ENCODE peak calls at places on chromosomes 7 and 10, in ten cellular contexts. Z is dorsolateral prefrontal cortex, R is HL-60, C is right atrium auricular region, A is brain microvascular endothelial cell, I is testis, V is HCT116, Q is PC-3, P is GM13976, S is astrocyte. W is an unnamed sample.
A peak's percentile ranks its signal among the peaks of the same experiment; 100 is the strongest.

GRCh38 chr7:48617988-48618387 is 306.4 kb upstream of the CDC14C start:
- DNase-seq in Z (no peak), R (no peak), C (no peak), A (no peak), I (no peak), V (no peak), Q (peak; percentile 6), P (no peak), S (no peak), W (no peak)

GRCh38 chr7:28988091-28988490 is 30.0 kb upstream of the TRIL start:
- DNase-seq in Z (no peak), R (no peak), C (no peak), A (no peak), I (no peak), V (no peak), Q (no peak), P (no peak), S (no peak), W (no peak)

GRCh38 chr7:76037310-76037709 is 10.5 kb downstream of the STYXL1 start:
- DNase-seq in Z (no peak), R (no peak), C (no peak), A (peak; percentile 76), I (no peak), V (no peak), Q (peak; percentile 11), P (no peak), S (peak; percentile 52), W (peak; percentile 83)

GRCh38 chr10:75211007-75211735 is 575 bp downstream of the VDAC2 start:
- DNase-seq in Z (no peak), R (peak; percentile 38), C (no peak), A (peak; percentile 39), I (peak; percentile 62), V (no peak), Q (peak; percentile 73), P (peak; percentile 44), S (peak; percentile 60), W (peak; percentile 51)

GRCh38 chr7:134602921-134603394 is 43.7 kb upstream of the BPGM start:
- DNase-seq in Z (no peak), R (peak; percentile 80), C (no peak), A (no peak), I (no peak), V (no peak), Q (no peak), P (no peak), S (peak; percentile 36), W (no peak)

GRCh38 chr10:94274142-94274787 is 88.5 kb downstream of the NOC3L start:
- DNase-seq in Z (no peak), R (no peak), C (peak; percentile 65), A (no peak), I (peak; percentile 54), V (no peak), Q (no peak), P (no peak), S (peak; percentile 33), W (no peak)

GRCh38 chr10:44959243-44960097 is at the start of gene RASSF4:
- DNase-seq in Z (peak; percentile 89), R (peak; percentile 92), C (peak; percentile 93), A (peak; percentile 75), I (peak; percentile 94), V (peak; percentile 52), Q (peak; percentile 91), P (peak; percentile 99), S (peak; percentile 74), W (peak; percentile 66)

GRCh38 chr7:69630292-69630691 is 32.0 kb downstream of the AUTS2 start:
- DNase-seq in Z (no peak), R (no peak), C (no peak), A (peak; percentile 72), I (no peak), V (no peak), Q (no peak), P (no peak), S (peak; percentile 94), W (no peak)

GRCh38 chr10:122553341-122553740 is 7.2 kb upstream of the DMBT1 start:
- DNase-seq in Z (no peak), R (no peak), C (no peak), A (no peak), I (no peak), V (no peak), Q (no peak), P (no peak), S (no peak), W (no peak)

GRCh38 chr10:1299041-1299726 is 243.0 kb downstream of the WDR37 start:
- DNase-seq in Z (no peak), R (no peak), C (peak; percentile 44), A (no peak), I (peak; percentile 9), V (no peak), Q (no peak), P (peak; percentile 62), S (no peak), W (no peak)

GRCh38 chr7:91846436-91846835 is 34.1 kb downstream of the MTERF1 start:
- DNase-seq in Z (no peak), R (no peak), C (no peak), A (no peak), I (no peak), V (no peak), Q (no peak), P (no peak), S (peak; percentile 65), W (peak; percentile 12)

GRCh38 chr10:47335906-47336305 is 12.3 kb upstream of the RBP3 start:
- DNase-seq in Z (peak; percentile 18), R (no peak), C (no peak), A (no peak), I (no peak), V (no peak), Q (no peak), P (no peak), S (no peak), W (no peak)

GRCh38 chr10:122056431-122057094 is 67.6 kb downstream of the TACC2 start:
- DNase-seq in Z (no peak), R (no peak), C (no peak), A (no peak), I (no peak), V (peak; percentile 54), Q (peak; percentile 85), P (no peak), S (no peak), W (no peak)

GRCh38 chr10:91220954-91221696 is 662 bp downstream of the PCGF5 start:
- DNase-seq in Z (no peak), R (peak; percentile 48), C (no peak), A (no peak), I (peak; percentile 32), V (no peak), Q (peak; percentile 7), P (no peak), S (peak; percentile 10), W (no peak)

GRCh38 chr10:110774069-110775021 is 97.4 kb upstream of the PDCD4 start:
- DNase-seq in Z (no peak), R (no peak), C (no peak), A (peak; percentile 89), I (no peak), V (peak; percentile 92), Q (peak; percentile 83), P (peak; percentile 78), S (peak; percentile 84), W (peak; percentile 62)

GRCh38 chr10:43294241-43294658 is 27.4 kb upstream of the RASGEF1A start:
- DNase-seq in Z (no peak), R (no peak), C (no peak), A (no peak), I (no peak), V (no peak), Q (no peak), P (no peak), S (no peak), W (no peak)

GRCh38 chr10:60299961-60300883 is 89.5 kb downstream of the ANK3 start:
- DNase-seq in Z (no peak), R (no peak), C (peak; percentile 67), A (peak; percentile 98), I (peak; percentile 15), V (no peak), Q (no peak), P (no peak), S (peak; percentile 98), W (no peak)

GRCh38 chr7:114787556-114787955 is 134.3 kb upstream of the MDFIC start:
- DNase-seq in Z (no peak), R (no peak), C (no peak), A (no peak), I (no peak), V (no peak), Q (no peak), P (no peak), S (peak; percentile 6), W (no peak)

GRCh38 chr7:71783779-71784178 is 628.4 kb downstream of the CALN1 start:
- DNase-seq in Z (no peak), R (no peak), C (no peak), A (no peak), I (no peak), V (no peak), Q (no peak), P (no peak), S (no peak), W (no peak)
- TF ChIP-seq CTCF in Z (no peak), R (no peak), C (no peak), A (no peak), I (no peak), V (no peak), Q (no peak), P (no peak), S (no peak), W (no peak)

GRCh38 chr10:35640474-35640873 is 1.6 kb downstream of the FZD8 start:
- DNase-seq in Z (peak; percentile 65), R (peak; percentile 31), C (peak; percentile 70), A (peak; percentile 43), I (peak; percentile 75), V (no peak), Q (peak; percentile 94), P (peak; percentile 76), S (peak; percentile 61), W (no peak)
- TF ChIP-seq CTCF in Z (peak; percentile 58), R (no peak), C (peak; percentile 58), A (peak; percentile 28), I (peak; percentile 72), V (peak; percentile 27), Q (peak; percentile 51), P (peak; percentile 50), S (no peak), W (peak; percentile 56)

DNA sequence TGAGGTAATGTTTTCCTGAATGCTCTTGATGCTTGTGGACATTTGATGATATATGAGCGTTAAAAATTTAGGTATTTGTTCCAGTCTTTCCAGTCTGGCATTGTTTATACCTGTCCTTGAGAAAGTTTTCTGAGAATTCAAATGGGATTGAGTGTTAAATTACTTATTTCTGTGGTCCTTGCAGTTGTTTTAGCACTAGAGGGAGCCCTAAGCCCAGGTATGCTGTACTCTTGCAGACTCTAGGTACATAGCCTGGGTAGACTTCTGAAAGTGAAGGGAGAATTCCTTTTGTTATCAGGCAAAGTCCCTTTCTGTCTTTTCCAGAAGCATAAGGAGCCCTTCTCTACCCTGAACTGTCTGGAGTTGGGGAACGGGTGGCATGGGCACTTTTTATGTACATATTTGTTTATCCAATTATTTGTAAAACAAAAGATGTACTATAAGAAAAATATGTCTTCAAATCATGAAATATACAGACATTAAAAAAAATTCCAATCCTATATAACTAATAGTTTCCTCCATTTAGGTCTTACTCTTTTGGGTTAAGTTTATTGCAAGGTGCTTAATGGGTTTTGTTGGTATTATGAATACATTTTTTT is 262.1 kb downstream of the ATRNL1 start:
- DNase-seq in Z (no peak), R (peak; percentile 44), C (no peak), A (peak; percentile 43), I (peak; percentile 46), V (peak; percentile 81), Q (peak; percentile 62), P (peak; percentile 43), S (peak; percentile 41), W (peak; percentile 46)
- TF ChIP-seq CTCF in Z (peak; percentile 35), R (peak; percentile 30), C (peak; percentile 57), A (peak; percentile 80), I (peak; percentile 15), V (peak; percentile 84), Q (peak; percentile 75), P (peak; percentile 60), S (peak; percentile 84), W (peak; percentile 79)

GRCh38 chr10:127195041-127195506 is 1.3 kb downstream of the INSYN2A start:
- DNase-seq in Z (no peak), R (no peak), C (no peak), A (no peak), I (no peak), V (no peak), Q (no peak), P (no peak), S (no peak), W (peak; percentile 4)
- TF ChIP-seq CTCF in Z (no peak), R (no peak), C (no peak), A (no peak), I (no peak), V (no peak), Q (no peak), P (no peak), S (no peak), W (no peak)